ENCODE peak calls at places on chromosomes 7 and 10, in six cellular contexts. A, B, O, T, C and H are unnamed samples.

GRCh38 chr7:140927351-140927750 is 2.6 kb upstream of the BRAF start:
- DNase-seq in O (no peak), B (no peak), A (no peak), C (no peak), T (no peak), H (no peak)

GRCh38 chr7:24059775-24060174 is 224.2 kb upstream of the NPY start:
- DNase-seq in A (no peak), B (no peak), O (no peak), T (no peak), C (no peak), H (no peak)

GRCh38 chr7:92988051-92988450 is 129.7 kb downstream of the SAMD9 start:
- DNase-seq in A (peak), B (no peak), O (no peak), C (no peak), T (no peak), H (no peak)

GRCh38 chr7:45001138-45001694 is 1.2 kb downstream of the CCM2 start:
- DNase-seq in C (peak), B (peak), A (no peak), T (peak), O (peak), H (no peak)

GRCh38 chr10:3207351-3207750 is 34.8 kb upstream of the PITRM1 start:
- DNase-seq in O (no peak), B (no peak), C (no peak), T (no peak), A (no peak), H (no peak)

GRCh38 chr10:125633517-125633999 is 49.4 kb downstream of the TEX36 start:
- DNase-seq in C (no peak), A (no peak), O (no peak), T (no peak), B (no peak), H (no peak)

GRCh38 chr10:31457858-31458257 is 138.8 kb downstream of the ZEB1 start:
- DNase-seq in T (no peak), O (no peak), A (no peak), C (no peak), B (no peak), H (no peak)

GRCh38 chr10:128466831-128467371 is 340.7 kb upstream of the MKI67 start:
- DNase-seq in B (no peak), T (no peak), C (no peak), A (no peak), O (no peak), H (no peak)

GRCh38 chr10:84478155-84478554 is 149.8 kb downstream of the CCSER2 start:
- DNase-seq in O (no peak), A (no peak), B (no peak), C (no peak), T (no peak), H (no peak)

GRCh38 chr7:473870-474604 is 45.6 kb downstream of the PDGFA start:
- DNase-seq in A (no peak), O (no peak), B (no peak), C (peak), T (peak), H (peak)

GRCh38 chr10:88911851-88912250 is 31.8 kb downstream of the STAMBPL1 start:
- DNase-seq in O (no peak), B (no peak), A (no peak), T (no peak), C (no peak), H (no peak)

GRCh38 chr7:156640949-156641485 is 443 bp downstream of the RNF32 start:
- DNase-seq in T (no peak), C (peak), A (peak), O (peak), B (peak), H (peak)

GRCh38 chr10:9036711-9037204 is 982.3 kb downstream of the GATA3 start:
- DNase-seq in O (no peak), A (no peak), T (no peak), C (no peak), B (no peak), H (no peak)

GRCh38 chr7:329691-330281 is 39.8 kb downstream of the FOXL3 start:
- DNase-seq in T (no peak), B (no peak), C (peak), A (no peak), O (no peak), H (no peak)

GRCh38 chr10:89829887-89830269 is 128.5 kb downstream of the KIF20B start:
- DNase-seq in A (no peak), C (no peak), O (no peak), B (no peak), T (no peak), H (no peak)

GRCh38 chr10:60123172-60123571 is 216.8 kb upstream of the CCDC6 start:
- DNase-seq in A (no peak), O (no peak), B (no peak), T (no peak), C (no peak), H (no peak)

GRCh38 chr7:16951483-16952080 is 69.8 kb upstream of the AGR3 start:
- DNase-seq in A (no peak), O (no peak), T (no peak), B (no peak), C (no peak), H (no peak)